ENCODE peak calls at places on chromosomes 16 and 17, in five cellular contexts. L is IMR-90, I is brain microvascular endothelial cell, O is cardiac muscle cell, U is pancreas. F is an unnamed sample.

GRCh38 chr16:78122774-78123315 is 23.4 kb downstream of the WWOX start:
- DNase-seq in L (peak; percentile 53), I (peak; percentile 10), O (peak; percentile 75), U (no peak), F (peak; percentile 70)

GRCh38 chr16:13829712-13830304 is 90.1 kb upstream of the ERCC4 start:
- DNase-seq in L (no peak), I (no peak), O (no peak), U (no peak), F (no peak)

GRCh38 chr16:69465083-69465721 is 40.8 kb downstream of the CYB5B start:
- DNase-seq in L (peak; percentile 79), I (peak; percentile 35), O (no peak), U (no peak), F (peak; percentile 25)

GRCh38 chr17:6797718-6798351 is 21.8 kb downstream of the FBXO39 start:
- DNase-seq in L (no peak), I (no peak), O (no peak), U (no peak), F (no peak)

GRCh38 chr17:64978138-64978537 is 58.9 kb upstream of the LRRC37A3 start:
- DNase-seq in L (no peak), I (no peak), O (no peak), U (no peak), F (no peak)

GRCh38 chr17:79920751-79921410 is 81.6 kb upstream of the CBX4 start:
- DNase-seq in L (no peak), I (no peak), O (no peak), U (peak; percentile 33), F (no peak)

GRCh38 chr17:11177340-11177739 is 63.7 kb upstream of the SHISA6 start:
- DNase-seq in L (no peak), I (no peak), O (no peak), U (no peak), F (no peak)

GRCh38 chr16:27174798-27175197 is 28.5 kb upstream of the KDM8 start:
- DNase-seq in L (peak; percentile 53), I (peak; percentile 73), O (peak; percentile 20), U (no peak), F (peak; percentile 13)

GRCh38 chr17:4974064-4974670 is 6.5 kb upstream of the SPAG7 start:
- DNase-seq in L (no peak), I (no peak), O (no peak), U (no peak), F (no peak)
- TF ChIP-seq CTCF in L (no peak), I (no peak), O (no peak), U (no peak), F (no peak)

DNA sequence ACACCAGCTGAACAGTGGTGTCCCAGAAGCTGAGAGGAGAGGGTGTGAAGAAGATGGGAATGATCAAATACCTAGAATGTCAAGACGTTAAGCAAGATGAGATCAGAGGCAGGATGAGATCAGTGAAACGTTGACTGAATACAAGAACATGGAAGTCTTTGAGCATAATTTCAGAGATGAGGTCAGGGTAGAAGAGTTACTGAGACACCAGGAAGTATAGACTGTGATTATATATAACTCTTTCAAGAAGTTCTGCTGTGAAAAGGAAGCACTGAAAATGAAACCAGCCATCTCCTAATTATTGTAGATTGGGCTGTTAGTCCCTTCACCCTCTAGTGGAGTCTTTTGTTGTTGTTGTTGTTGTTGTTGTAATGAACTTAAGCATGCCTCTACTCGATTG is 9.1 kb downstream of the SHCBP1 start:
- DNase-seq in L (no peak), I (no peak), O (no peak), U (no peak), F (no peak)
- H3K4me3 ChIP-seq in L (no peak overlapping the region), I (no peak overlapping the region), O (no peak overlapping the region), U (no peak overlapping the region), F (no peak overlapping the region)

GRCh38 chr17:75624021-75624420 is 9.2 kb upstream of the SMIM5 start:
- DNase-seq in L (no peak), I (no peak), O (no peak), U (no peak), F (no peak)
- TF ChIP-seq CTCF in L (no peak), I (no peak), O (no peak), U (no peak), F (no peak)

DNA sequence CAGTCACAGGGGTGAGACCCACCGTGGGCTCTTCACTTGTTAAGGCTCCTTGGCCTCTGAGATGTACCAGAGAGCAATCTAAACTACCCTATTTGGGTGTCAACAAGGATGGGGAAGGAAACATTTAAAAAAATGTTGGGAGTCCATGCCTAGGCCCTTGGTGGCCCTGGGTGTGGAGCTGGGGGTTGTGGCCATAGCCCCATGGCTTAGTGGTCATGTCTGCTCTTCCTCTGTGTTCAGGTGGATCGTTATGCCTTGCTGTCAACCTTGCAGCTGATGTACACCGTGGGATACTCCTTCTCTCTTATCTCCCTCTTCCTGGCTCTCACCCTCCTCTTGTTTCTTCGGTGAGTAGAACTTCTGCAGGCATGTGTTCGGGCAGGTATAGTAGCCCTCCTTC is 28.5 kb downstream of the GLP2R start:
- DNase-seq in L (no peak), I (no peak), O (no peak), U (no peak), F (no peak)
- H3K4me3 ChIP-seq in L (no peak overlapping the region), I (no peak overlapping the region), O (no peak overlapping the region), U (no peak overlapping the region), F (no peak overlapping the region)

F was measured in cardiac fibroblast.